ENCODE peak calls at places on chromosome 3, in ten cellular contexts. N is hepatocyte, S is HCT116, L is GM23338, I is IMR-90, H is fibroblast of lung, V is GM23248, Q is HepG2, D is MM.1S, B is PC-9. O is an unnamed sample.

GRCh38 chr3:196969001-196969659 is 497 bp upstream of the PIGZ start:
- DNase-seq in I (no peak), N (peak), D (peak), B (peak), V (peak), L (peak), Q (no peak), H (no peak), S (no peak), O (peak)

GRCh38 chr3:186239321-186239720 is 122.7 kb downstream of the DGKG start:
- DNase-seq in L (peak), D (no peak), Q (no peak), N (no peak), B (no peak), H (peak), V (peak), S (no peak), I (no peak), O (peak)

GRCh38 chr3:65721386-65721785 is 317.3 kb downstream of the MAGI1 start:
- DNase-seq in B (no peak), N (no peak), S (no peak), L (no peak), I (no peak), H (no peak), V (no peak), D (no peak), Q (no peak), O (no peak)

GRCh38 chr3:160134964-160135363 is 90.3 kb upstream of the C3orf80 start:
- DNase-seq in N (no peak), V (peak), B (no peak), L (no peak), S (no peak), D (no peak), H (peak), Q (no peak), I (peak), O (no peak)

GRCh38 chr3:100370751-100371150 is 30.1 kb downstream of the TOMM70 start:
- DNase-seq in L (no peak), B (no peak), H (no peak), D (no peak), S (no peak), Q (no peak), N (no peak), V (peak), I (peak), O (no peak)

GRCh38 chr3:67610458-67610857 is 44.0 kb downstream of the SUCLG2 start:
- DNase-seq in Q (peak), V (peak), H (peak), I (peak), S (no peak), D (no peak), B (no peak), N (no peak), L (no peak), O (no peak)

GRCh38 chr3:149373235-149374125 is 4.0 kb downstream of the TM4SF1 start:
- DNase-seq in I (peak), L (no peak), N (peak), D (no peak), H (peak), S (no peak), B (no peak), V (peak), Q (peak), O (no peak)

GRCh38 chr3:33855884-33856546 is 57.6 kb downstream of the PDCD6IP start:
- DNase-seq in B (no peak), S (no peak), L (no peak), D (no peak), V (peak), N (no peak), H (no peak), I (no peak), Q (no peak), O (no peak)

GRCh38 chr3:173513123-173513522 is 115.6 kb downstream of the NLGN1 start:
- DNase-seq in H (no peak), D (peak), V (no peak), N (no peak), S (no peak), L (no peak), B (no peak), I (no peak), Q (no peak), O (no peak)

GRCh38 chr3:52289338-52289746 is 1.7 kb downstream of the GLYCTK start:
- DNase-seq in I (no peak), V (no peak), B (no peak), Q (no peak), H (no peak), L (no peak), D (no peak), S (no peak), N (peak), O (no peak)

GRCh38 chr3:152641198-152641597 is 193.7 kb upstream of the P2RY1 start:
- DNase-seq in Q (no peak), B (no peak), L (no peak), D (no peak), I (no peak), V (no peak), N (no peak), H (no peak), S (no peak), O (no peak)

GRCh38 chr3:31828007-31828406 is 153.1 kb downstream of the OSBPL10 start:
- DNase-seq in B (no peak), L (no peak), V (no peak), D (no peak), Q (no peak), I (peak), N (no peak), H (no peak), S (no peak), O (no peak)

GRCh38 chr3:147409143-147410121 is at the start of gene ZIC1:
- DNase-seq in S (no peak), I (no peak), D (no peak), L (peak), B (no peak), H (no peak), Q (no peak), V (peak), N (no peak), O (no peak)

GRCh38 chr3:186949281-186949982 is 19.1 kb downstream of the ST6GAL1 start:
- DNase-seq in L (no peak), I (peak), B (no peak), H (no peak), N (no peak), Q (no peak), V (peak), S (no peak), D (no peak), O (no peak)

GRCh38 chr3:11290743-11291680 is 18.8 kb downstream of the ATG7 start:
- DNase-seq in V (peak), N (no peak), I (peak), L (no peak), D (no peak), B (no peak), S (no peak), Q (no peak), H (peak), O (no peak)

GRCh38 chr3:152322756-152323155 is 54.0 kb downstream of the MBNL1 start:
- DNase-seq in D (peak), S (no peak), I (no peak), Q (no peak), N (no peak), L (no peak), B (no peak), H (peak), V (peak), O (peak)

GRCh38 chr3:38347421-38348200 is 1.0 kb downstream of the XYLB start:
- DNase-seq in B (no peak), S (no peak), Q (peak), N (peak), V (no peak), L (no peak), D (no peak), H (no peak), I (no peak), O (no peak)

DNA sequence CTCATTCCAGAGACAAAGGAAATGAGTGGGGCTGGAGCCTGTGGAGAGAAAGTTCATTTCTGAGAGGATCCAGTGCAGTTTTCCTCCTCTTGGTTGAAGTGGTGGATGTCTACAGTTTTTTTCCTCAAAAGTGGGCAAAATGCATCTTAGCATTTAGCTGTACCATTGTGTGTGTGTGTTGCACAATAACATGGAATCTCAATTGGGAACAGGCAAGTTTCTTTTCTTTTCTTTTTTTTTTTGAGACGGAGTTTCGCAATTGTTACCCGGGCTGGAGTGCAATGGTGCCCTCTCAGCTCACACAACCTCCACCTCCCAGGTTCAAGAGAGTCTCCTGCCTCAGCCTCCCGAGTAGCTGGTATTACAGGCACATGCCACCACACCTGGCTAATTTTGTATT is 101.4 kb upstream of the UBE2E1 start:
- DNase-seq in V (no peak), N (no peak), H (peak), Q (no peak), S (no peak), D (no peak), L (no peak), I (no peak), B (no peak), O (no peak)
- H2AFZ ChIP-seq in V (no peak), N (no peak), H (no peak), Q (no peak), S (no peak), D (no peak), L (peak), I (no peak), B (no peak), O (no peak)

DNA sequence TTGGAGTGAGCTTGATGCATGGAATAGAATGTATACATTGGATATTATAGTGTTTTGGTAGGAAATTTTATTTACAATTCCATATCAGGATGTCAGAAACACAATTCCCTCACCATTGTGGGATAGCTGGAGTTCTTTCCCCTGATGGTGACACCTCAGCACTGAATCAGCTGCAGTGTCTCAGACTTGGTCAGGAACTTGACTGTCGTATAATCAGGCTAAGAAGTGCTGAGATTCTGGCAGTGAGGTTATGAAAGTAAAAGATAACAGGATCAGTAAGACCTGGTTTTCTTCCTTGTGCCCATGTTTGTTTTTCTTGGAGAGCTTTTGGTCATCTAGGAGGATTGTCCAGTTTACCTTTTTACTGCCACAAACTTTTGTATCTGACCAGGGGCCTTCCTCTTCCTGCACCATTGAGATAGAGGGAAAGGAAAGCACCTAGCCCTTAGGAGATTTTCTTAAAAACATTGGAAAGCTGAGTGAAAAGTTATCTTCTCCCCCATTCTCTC is 27.3 kb upstream of the ST3GAL6 start:
- DNase-seq in I (no peak), B (no peak), V (no peak), L (no peak), N (no peak), H (no peak), S (no peak), D (peak), Q (no peak), O (no peak)
- H3K4me3 ChIP-seq in I (no peak), B (no peak), V (no peak), L (no peak), N (no peak), H (no peak), S (no peak), D (peak), Q (no peak), O (no peak)

GRCh38 chr3:128621234-128621633 is 29.4 kb downstream of the RPN1 start:
- DNase-seq in H (no peak), I (no peak), Q (no peak), S (no peak), D (no peak), V (no peak), N (no peak), B (no peak), L (no peak), O (no peak)
- H2AFZ ChIP-seq in H (no peak), I (no peak), Q (no peak), S (no peak), D (no peak), V (no peak), N (no peak), B (no peak), L (no peak), O (no peak)

GRCh38 chr3:79019137-79019923 is 748.5 kb downstream of the ROBO1 start:
- DNase-seq in Q (peak), I (peak), D (peak), L (peak), N (peak), S (no peak), H (peak), B (peak), V (peak), O (no peak)
- H3K4me3 ChIP-seq in Q (peak), I (peak), D (peak), L (peak), N (peak), S (no peak), H (peak), B (peak), V (peak), O (no peak)

DNA sequence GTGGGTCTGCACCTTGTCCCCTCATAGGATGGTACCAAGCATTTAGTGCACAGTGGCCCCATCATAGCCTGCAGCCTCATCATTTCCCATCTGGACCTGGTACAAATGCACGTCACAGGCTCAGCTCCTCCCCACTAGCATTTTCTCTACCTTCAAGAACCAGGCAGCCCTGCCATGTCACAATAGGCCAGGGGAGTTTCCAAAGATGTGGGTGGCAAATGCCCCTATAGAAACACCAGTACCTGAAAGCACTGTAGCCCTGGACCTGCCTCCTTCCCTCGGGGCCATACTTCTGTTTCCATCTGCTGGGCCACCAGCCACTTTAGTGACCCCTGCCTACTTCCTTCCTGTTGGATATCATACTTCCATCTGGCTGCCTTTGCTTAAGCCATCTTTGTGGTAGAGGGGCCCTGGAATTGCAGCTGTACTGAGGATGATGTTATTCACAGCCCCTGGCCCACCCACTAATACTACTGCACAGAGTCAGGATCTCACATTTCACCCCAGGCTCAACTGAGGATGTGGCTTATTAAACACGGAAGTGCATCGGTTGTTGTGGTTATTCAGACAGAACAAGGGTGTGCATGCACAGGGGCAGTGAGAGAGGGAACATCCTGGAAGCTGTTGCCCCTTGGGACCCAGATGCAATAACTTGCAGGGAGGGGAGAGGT is 3.8 kb downstream of the TCTA start:
- DNase-seq in N (no peak), I (no peak), Q (no peak), S (no peak), D (peak), L (no peak), H (no peak), V (no peak), B (no peak), O (peak)
- H2AFZ ChIP-seq in N (no peak), I (no peak), Q (no peak), S (no peak), D (no peak), L (no peak), H (no peak), V (no peak), B (no peak), O (no peak)

DNA sequence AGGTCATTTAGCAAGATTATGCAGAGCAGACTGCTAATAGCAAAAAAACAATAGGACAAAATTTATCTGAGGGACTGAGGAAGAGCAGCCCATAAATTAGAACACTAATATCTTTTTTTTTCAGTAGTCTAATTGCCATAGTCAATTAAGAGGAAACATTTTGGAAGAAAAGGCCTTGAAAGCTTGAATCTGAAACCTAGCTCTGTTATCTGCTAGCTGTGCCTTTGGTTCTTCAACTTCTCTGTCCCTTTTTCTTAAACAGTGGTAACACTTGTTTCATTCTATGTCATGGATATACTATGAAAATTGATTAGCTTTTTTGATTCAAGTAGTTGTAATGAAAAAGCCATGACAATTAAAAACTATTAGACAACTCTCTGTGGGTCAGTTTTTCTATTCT is 1.7 kb downstream of the ATR start:
- DNase-seq in D (no peak), B (no peak), H (no peak), I (no peak), S (no peak), V (no peak), Q (no peak), L (no peak), N (no peak), O (peak)
- H3K4me3 ChIP-seq in D (no peak), B (peak), H (no peak), I (no peak), S (no peak), V (peak), Q (no peak), L (peak), N (no peak), O (peak)

DNA sequence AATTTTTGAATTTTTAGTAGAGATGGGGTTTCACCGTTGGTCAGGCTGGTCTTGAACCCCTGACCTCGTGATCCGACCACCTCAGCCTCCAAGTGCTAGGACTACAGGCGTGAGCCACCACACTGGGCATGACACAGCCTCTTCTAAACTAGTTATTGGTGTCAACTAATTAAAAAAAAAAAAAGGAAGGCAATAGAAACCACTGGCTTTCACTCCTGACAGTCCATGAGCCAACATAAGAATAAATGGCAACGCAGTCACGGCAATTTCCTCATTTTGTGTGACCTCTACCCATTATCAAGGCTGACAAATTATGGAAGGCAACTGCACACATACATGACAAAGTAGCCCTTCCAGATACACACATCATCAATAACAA is 6.0 kb downstream of the ARHGEF3 start:
- DNase-seq in S (no peak), H (no peak), D (no peak), B (no peak), N (no peak), V (no peak), L (no peak), I (no peak), Q (no peak), O (no peak)
- H2AFZ ChIP-seq in S (no peak), H (no peak), D (no peak), B (no peak), N (no peak), V (no peak), L (no peak), I (no peak), Q (no peak), O (no peak)

GRCh38 chr3:137163241-137163916 is 205.6 kb downstream of the IL20RB start:
- DNase-seq in S (no peak), D (no peak), V (peak), B (no peak), L (peak), H (no peak), I (no peak), Q (no peak), N (peak), O (no peak)
- H3K4me3 ChIP-seq in S (no peak), D (peak), V (no peak), B (no peak), L (no peak), H (no peak), I (no peak), Q (no peak), N (no peak), O (no peak)

GRCh38 chr3:45536316-45536715 is 58.2 kb upstream of the LIMD1 start:
- DNase-seq in N (no peak), I (no peak), S (no peak), L (no peak), B (no peak), V (no peak), Q (no peak), D (no peak), H (no peak), O (no peak)
- H2AFZ ChIP-seq in N (no peak), I (no peak), S (no peak), L (no peak), B (no peak), V (no peak), Q (no peak), D (no peak), H (no peak), O (no peak)

O was measured in Karpas-422.